ENCODE peak calls at places on chromosomes 11 and 22, in six cellular contexts. W is endodermal cell; Z is activated naive CD8-positive, alpha-beta T cell treated with anti-CD3 and anti-CD28 coated beads, Interleukin-2, amount 50 U/mL, for 24 hours; L is NCI-H1417; K is neural progenitor cell; J is endothelial cell. H is an unnamed sample.

GRCh38 chr22:22248878-22249277 is 4.3 kb downstream of the VPREB1 start:
- DNase-seq in W (no peak), Z (no peak), L (no peak), K (no peak), J (no peak), H (no peak)

GRCh38 chr11:116730568-116730967 is 42.2 kb downstream of the BUD13 start:
- DNase-seq in W (peak; percentile 40), Z (no peak), L (no peak), K (no peak), J (no peak), H (no peak)

GRCh38 chr11:120137187-120137610 is 714 bp downstream of the TRIM29 start:
- DNase-seq in W (peak; percentile 32), Z (no peak), L (no peak), K (no peak), J (peak; percentile 1), H (peak; percentile 23)

GRCh38 chr11:61560751-61561150 is 20.1 kb downstream of the SYT7 start:
- DNase-seq in W (no peak), Z (no peak), L (no peak), K (no peak), J (no peak), H (no peak)

GRCh38 chr11:125483592-125483991 is 12.5 kb downstream of the FEZ1 start:
- DNase-seq in W (no peak), Z (no peak), L (no peak), K (no peak), J (no peak), H (no peak)

GRCh38 chr11:9855579-9856260 is 191.8 kb downstream of the SWAP70 start:
- DNase-seq in W (no peak), Z (no peak), L (no peak), K (no peak), J (no peak), H (no peak)

GRCh38 chr11:3124821-3125220 is 40.3 kb downstream of the OSBPL5 start:
- DNase-seq in W (peak; percentile 26), Z (no peak), L (no peak), K (no peak), J (no peak), H (no peak)

GRCh38 chr11:123196060-123196714 is 1.1 kb upstream of the CLMP start:
- DNase-seq in W (peak; percentile 86), Z (no peak), L (no peak), K (peak; percentile 40), J (peak; percentile 31), H (peak; percentile 78)

GRCh38 chr11:34086554-34087278 is 18.7 kb upstream of the NAT10 start:
- DNase-seq in W (no peak), Z (no peak), L (no peak), K (no peak), J (no peak), H (no peak)

GRCh38 chr22:41822289-41823057 is 10.4 kb upstream of the SREBF2 start:
- DNase-seq in W (no peak), Z (peak; percentile 38), L (no peak), K (peak; percentile 35), J (no peak), H (no peak)

GRCh38 chr22:19055801-19056200 is 66.4 kb downstream of the DGCR2 start:
- DNase-seq in W (no peak), Z (no peak), L (no peak), K (no peak), J (no peak), H (no peak)

GRCh38 chr11:71525938-71526495 is 1.1 kb upstream of the KRTAP5-7 start:
- DNase-seq in W (no peak), Z (no peak), L (no peak), K (no peak), J (no peak), H (no peak)

GRCh38 chr22:46081036-46081830 is 69.1 kb upstream of the PPARA start:
- DNase-seq in W (no peak), Z (no peak), L (no peak), K (no peak), J (no peak), H (no peak)

GRCh38 chr11:64120951-64121569 is 44.9 kb downstream of the MACROD1 start:
- DNase-seq in W (no peak), Z (no peak), L (no peak), K (no peak), J (no peak), H (no peak)

GRCh38 chr22:40342521-40342920 is 3.8 kb upstream of the ADSL start:
- DNase-seq in W (no peak), Z (no peak), L (no peak), K (no peak), J (no peak), H (no peak)

GRCh38 chr11:47272706-47273105 is 2.8 kb downstream of the MADD start:
- DNase-seq in W (no peak), Z (no peak), L (no peak), K (no peak), J (no peak), H (no peak)

GRCh38 chr11:21511835-21512440 is 680.9 kb upstream of the ANO5 start:
- DNase-seq in W (peak; percentile 96), Z (peak; percentile 27), L (peak; percentile 68), K (peak; percentile 87), J (peak; percentile 86), H (peak; percentile 84)

GRCh38 chr22:35930933-35931332 is 97.7 kb downstream of the RBFOX2 start:
- DNase-seq in W (no peak), Z (no peak), L (peak; percentile 16), K (peak; percentile 54), J (peak; percentile 15), H (no peak)

GRCh38 chr22:28833276-28833923 is 33.0 kb upstream of the XBP1 start:
- DNase-seq in W (no peak), Z (no peak), L (no peak), K (no peak), J (no peak), H (no peak)

GRCh38 chr11:125941241-125941605 is 4.6 kb upstream of the VSIG10L2 start:
- DNase-seq in W (no peak), Z (no peak), L (no peak), K (no peak), J (no peak), H (no peak)

GRCh38 chr22:30841264-30841663 is 127.3 kb downstream of the MORC2 start:
- DNase-seq in W (no peak), Z (no peak), L (no peak), K (no peak), J (no peak), H (no peak)

GRCh38 chr22:31192513-31192912 is 19.6 kb upstream of the LIMK2 start:
- DNase-seq in W (no peak), Z (no peak), L (no peak), K (no peak), J (no peak), H (no peak)

GRCh38 chr11:86460461-86461404 is 86.0 kb downstream of the CCDC81 start:
- DNase-seq in W (no peak), Z (no peak), L (no peak), K (peak; percentile 21), J (no peak), H (no peak)

GRCh38 chr11:110050201-110050506 is 43.0 kb upstream of the ZC3H12C start:
- DNase-seq in W (no peak), Z (no peak), L (no peak), K (no peak), J (no peak), H (no peak)

GRCh38 chr11:9689721-9690120 is 25.8 kb downstream of the SWAP70 start:
- DNase-seq in W (no peak), Z (no peak), L (no peak), K (peak; percentile 18), J (no peak), H (no peak)

GRCh38 chr11:108203075-108203474 is 19.4 kb downstream of the NPAT start:
- DNase-seq in W (no peak), Z (no peak), L (no peak), K (no peak), J (no peak), H (no peak)

GRCh38 chr11:624705-625635 is at the start of gene CDHR5:
- DNase-seq in W (peak; percentile 52), Z (no peak), L (no peak), K (no peak), J (no peak), H (no peak)

GRCh38 chr22:49826603-49827306 is 918 bp downstream of the BRD1 start:
- DNase-seq in W (peak; percentile 62), Z (peak; percentile 37), L (peak; percentile 76), K (peak; percentile 47), J (peak; percentile 41), H (no peak)

GRCh38 chr11:38169286-38169685 is 1571.2 kb upstream of the RAG2 start:
- DNase-seq in W (no peak), Z (no peak), L (no peak), K (no peak), J (no peak), H (no peak)

GRCh38 chr11:59918987-59919589 is 19.1 kb upstream of the OOSP1 start:
- DNase-seq in W (peak; percentile 71), Z (peak; percentile 20), L (peak; percentile 16), K (peak; percentile 33), J (peak; percentile 50), H (no peak)

GRCh38 chr11:108221401-108221800 is 1.0 kb downstream of the NPAT start:
- DNase-seq in W (no peak), Z (no peak), L (peak; percentile 40), K (peak; percentile 37), J (no peak), H (no peak)

GRCh38 chr11:67505605-67506396 is 638 bp upstream of the PITPNM1 start:
- DNase-seq in W (peak; percentile 96), Z (peak; percentile 95), L (peak; percentile 80), K (peak; percentile 94), J (peak; percentile 89), H (peak; percentile 95)

GRCh38 chr11:65389294-65389980 is 3.0 kb downstream of the FRMD8 start:
- DNase-seq in W (no peak), Z (no peak), L (no peak), K (no peak), J (no peak), H (no peak)

GRCh38 chr22:49951986-49952896 is 8.3 kb upstream of the PIM3 start:
- DNase-seq in W (no peak), Z (no peak), L (no peak), K (no peak), J (no peak), H (peak; percentile 51)

GRCh38 chr11:70826950-70827349 is 425.4 kb downstream of the SHANK2 start:
- DNase-seq in W (no peak), Z (no peak), L (no peak), K (no peak), J (no peak), H (no peak)